ENCODE peak calls at places on chromosomes 13 and 19, in eight cellular contexts. X, T, I, E, C, N, G and O are unnamed samples. For H3K4me1, the result is how much of the 10 kb centered on the place peaks cover.

GRCh38 chr19:29596885-29597525 is 9.1 kb upstream of the POP4 start:
- DNase-seq in T (no peak), N (no peak), C (no peak), E (no peak), X (peak), G (no peak), I (no peak), O (peak)

GRCh38 chr13:86870388-86870966 is 800.7 kb upstream of the SLITRK5 start:
- DNase-seq in G (peak), I (no peak), C (no peak), N (no peak), T (no peak), E (no peak), X (peak), O (peak)

GRCh38 chr19:41937525-41937924 is 9.3 kb upstream of the ERFL start:
- DNase-seq in X (no peak), G (no peak), I (no peak), E (no peak), N (no peak), T (no peak), C (no peak), O (no peak)

GRCh38 chr19:14080887-14081796 is 4.4 kb downstream of the C19orf67 start:
- DNase-seq in I (peak), T (peak), C (peak), X (peak), N (peak), E (peak), G (peak), O (peak)

GRCh38 chr13:75326173-75327131 is 155.5 kb downstream of the TBC1D4 start:
- DNase-seq in E (no peak), T (no peak), X (no peak), G (peak), I (no peak), N (no peak), C (no peak), O (peak)

GRCh38 chr13:81929988-81930387 is 1589.1 kb upstream of the SPRY2 start:
- DNase-seq in C (no peak), T (no peak), E (no peak), I (no peak), N (no peak), G (peak), X (peak), O (peak)

GRCh38 chr19:49136771-49137171 is 17.4 kb downstream of the PPFIA3 start:
- DNase-seq in N (no peak), C (no peak), T (no peak), G (no peak), I (peak), E (no peak), X (no peak), O (no peak)

GRCh38 chr13:48448963-48449614 is 36.2 kb upstream of the LPAR6 start:
- DNase-seq in C (no peak), T (no peak), X (no peak), G (no peak), N (no peak), I (no peak), E (no peak), O (peak)

GRCh38 chr19:3771906-3772450 is at the start of gene RAX2:
- DNase-seq in T (no peak), I (no peak), E (no peak), G (no peak), X (no peak), C (no peak), N (peak), O (no peak)

GRCh38 chr19:10416380-10417257 is 3.7 kb upstream of the PDE4A start:
- DNase-seq in C (peak), X (peak), T (peak), E (peak), I (peak), N (no peak), G (peak), O (peak)

GRCh38 chr13:84870190-84870589 is 929.0 kb downstream of the SLITRK6 start:
- DNase-seq in X (no peak), E (no peak), N (no peak), I (no peak), G (no peak), T (no peak), C (no peak), O (peak)

GRCh38 chr19:38417544-38418506 is 8.2 kb downstream of the RASGRP4 start:
- DNase-seq in C (peak), X (peak), T (peak), G (no peak), E (no peak), I (peak), N (peak), O (peak)

GRCh38 chr19:13073263-13073662 is 29.4 kb downstream of the LYL1 start:
- DNase-seq in N (no peak), E (no peak), I (no peak), X (no peak), G (no peak), C (no peak), T (no peak), O (no peak)

GRCh38 chr13:39107484-39108040 is 69.3 kb downstream of the NHLRC3 start:
- DNase-seq in N (no peak), G (no peak), X (no peak), C (no peak), T (no peak), I (no peak), E (no peak), O (no peak)

GRCh38 chr13:109626386-109627171 is 159.8 kb downstream of the IRS2 start:
- DNase-seq in T (no peak), X (no peak), G (no peak), E (no peak), C (no peak), N (no peak), I (no peak), O (no peak)

GRCh38 chr19:54021932-54022331 is 30.5 kb downstream of the CACNG6 start:
- DNase-seq in T (no peak), G (no peak), X (no peak), E (no peak), N (no peak), I (no peak), C (no peak), O (no peak)

GRCh38 chr13:101053694-101054093 is 362.6 kb downstream of the NALCN start:
- DNase-seq in X (no peak), N (no peak), G (no peak), C (no peak), I (no peak), T (no peak), E (no peak), O (no peak)

GRCh38 chr13:46469064-46469463 is 82.0 kb upstream of the RUBCNL start:
- DNase-seq in T (no peak), E (no peak), N (no peak), I (no peak), X (no peak), C (no peak), G (no peak), O (peak)

GRCh38 chr19:3760871-3761361 is 576 bp downstream of the APBA3 start:
- DNase-seq in I (no peak), E (peak), C (peak), T (no peak), G (no peak), X (no peak), N (no peak), O (no peak)

GRCh38 chr13:79679334-79679733 is 198.4 kb downstream of the NDFIP2 start:
- DNase-seq in N (peak), E (peak), X (peak), I (peak), T (peak), G (peak), C (peak), O (peak)

GRCh38 chr19:12092065-12092867 is 27.7 kb downstream of the ZNF844 start:
- DNase-seq in X (peak), T (peak), E (peak), C (peak), N (peak), G (peak), I (peak), O (peak)

GRCh38 chr19:8334458-8335342 is 8.4 kb downstream of the KANK3 start:
- DNase-seq in T (no peak), G (peak), E (no peak), X (peak), C (peak), N (no peak), I (peak), O (peak)

GRCh38 chr13:103812966-103813365 is 746.7 kb upstream of the SLC10A2 start:
- DNase-seq in E (no peak), X (no peak), I (no peak), C (no peak), N (no peak), G (peak), T (no peak), O (no peak)

GRCh38 chr13:103757361-103757760 is 691.1 kb upstream of the SLC10A2 start:
- DNase-seq in C (no peak), I (no peak), T (no peak), X (no peak), N (no peak), G (no peak), E (no peak), O (no peak)

GRCh38 chr19:57171551-57172081 is 4.3 kb upstream of the DUXA start:
- DNase-seq in N (peak), T (peak), I (peak), G (no peak), X (peak), E (no peak), C (no peak), O (peak)

GRCh38 chr13:42484396-42484795 is 89.6 kb upstream of the TNFSF11 start:
- DNase-seq in C (no peak), N (no peak), T (no peak), I (no peak), X (no peak), G (no peak), E (no peak), O (no peak)

GRCh38 chr13:90107658-90108057 is 1239.8 kb upstream of the MIR17HG start:
- DNase-seq in N (no peak), E (no peak), G (no peak), X (no peak), T (no peak), C (no peak), I (no peak), O (no peak)

GRCh38 chr19:56314018-56314583 is 538 bp downstream of the ZSCAN5A start:
- DNase-seq in E (no peak), X (no peak), C (no peak), I (no peak), G (no peak), N (no peak), T (peak), O (peak)

GRCh38 chr13:97018029-97018819 is 23.9 kb upstream of the OXGR1 start:
- DNase-seq in C (no peak), T (peak), X (peak), G (peak), I (no peak), E (peak), N (peak), O (peak)

GRCh38 chr19:47778954-47779351 is 450 bp downstream of the SELENOW start:
- DNase-seq in X (peak), I (no peak), G (peak), T (peak), N (peak), E (no peak), C (peak), O (no peak)

GRCh38 chr13:113123226-113124150 is 889 bp downstream of the F10 start:
- DNase-seq in I (no peak), C (no peak), X (no peak), N (no peak), E (no peak), T (no peak), G (no peak), O (no peak)

GRCh38 chr19:33329727-33330126 is 27.4 kb upstream of the CEBPA start:
- DNase-seq in E (no peak), T (no peak), G (no peak), C (no peak), I (no peak), N (no peak), X (no peak), O (no peak)

GRCh38 chr19:41695745-41696144 is 7.7 kb upstream of the CEACAM7 start:
- DNase-seq in G (no peak), T (no peak), E (no peak), N (no peak), C (no peak), X (no peak), I (no peak), O (no peak)

GRCh38 chr13:105276571-105276970 is 1258.9 kb downstream of the EFNB2 start:
- DNase-seq in I (no peak), C (no peak), T (no peak), X (peak), N (no peak), E (no peak), G (no peak), O (no peak)

GRCh38 chr13:62320129-62320724 is 904.6 kb upstream of the PCDH20 start:
- DNase-seq in G (peak), N (no peak), E (no peak), I (no peak), X (peak), T (no peak), C (no peak), O (peak)

GRCh38 chr13:51000058-51000457 is 90.5 kb downstream of the RNASEH2B start:
- DNase-seq in X (peak), N (no peak), C (no peak), G (no peak), E (no peak), T (no peak), I (no peak), O (no peak)

DNA sequence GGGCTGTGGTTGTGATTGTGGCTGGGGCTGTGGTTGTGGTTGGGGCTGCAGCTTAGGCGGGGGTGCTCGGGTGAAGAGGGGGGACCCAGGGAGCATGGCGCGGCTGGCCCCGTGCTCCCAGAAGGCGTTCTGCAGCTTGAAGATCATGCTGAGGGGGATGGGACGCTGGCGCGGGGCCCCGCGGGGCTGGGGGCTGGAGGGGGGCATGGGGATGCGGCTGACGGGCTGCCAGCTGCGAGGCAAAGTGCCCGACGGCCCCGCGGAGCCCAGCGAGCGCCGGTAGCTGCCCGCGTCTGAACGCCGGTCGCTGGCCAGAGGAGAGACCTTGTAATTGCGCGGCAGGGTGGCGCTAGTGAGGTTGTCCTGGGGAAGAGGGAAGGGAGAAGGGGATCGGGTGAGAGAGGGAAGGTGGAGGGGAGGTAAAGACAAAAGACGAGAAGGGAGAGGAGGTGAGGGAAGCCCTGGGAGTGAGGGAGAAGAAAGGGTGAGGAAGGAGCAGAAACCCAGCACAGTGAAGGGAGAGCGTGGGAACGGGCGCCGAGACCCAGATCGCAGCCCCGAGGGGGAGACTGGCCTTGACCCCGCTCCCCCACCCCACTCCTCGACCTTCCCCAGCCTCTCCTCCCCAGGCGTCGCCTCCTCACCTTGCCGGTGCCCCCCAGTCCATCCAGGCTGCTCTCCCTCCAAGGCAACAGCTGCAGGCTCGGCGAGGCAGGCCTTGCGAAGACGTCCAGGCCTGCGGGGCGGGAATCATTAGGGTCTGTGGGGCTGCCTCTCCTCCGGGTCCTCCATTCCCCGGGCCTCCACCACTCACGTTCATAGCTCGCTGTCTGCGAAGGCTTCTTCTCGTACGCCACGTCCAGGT is 9.1 kb downstream of the PPP1R13L start:
- DNase-seq in N (no peak), E (peak), I (no peak), G (no peak), T (no peak), X (no peak), C (no peak), O (no peak)
- TF ChIP-seq CTCF in N (no peak), E (no peak), I (no peak), G (no peak), T (no peak), X (no peak), C (no peak), O (no peak)

GRCh38 chr13:95874286-95874685 is 178.9 kb downstream of the UGGT2 start:
- DNase-seq in T (no peak), G (no peak), E (no peak), N (no peak), C (no peak), X (no peak), I (no peak), O (no peak)
- H3K4me1 ChIP-seq in T (under half), G (under half), E (under half), N (under half), C (under half), X (under half), I (under half), O (under half)

GRCh38 chr13:44305845-44306244 is 67.8 kb upstream of the SERP2 start:
- DNase-seq in C (no peak), E (peak), X (no peak), T (no peak), G (peak), N (no peak), I (no peak), O (no peak)
- H3K27ac ChIP-seq in C (peak), E (peak), X (no peak), T (peak), G (peak), N (peak), I (peak), O (no peak)

DNA sequence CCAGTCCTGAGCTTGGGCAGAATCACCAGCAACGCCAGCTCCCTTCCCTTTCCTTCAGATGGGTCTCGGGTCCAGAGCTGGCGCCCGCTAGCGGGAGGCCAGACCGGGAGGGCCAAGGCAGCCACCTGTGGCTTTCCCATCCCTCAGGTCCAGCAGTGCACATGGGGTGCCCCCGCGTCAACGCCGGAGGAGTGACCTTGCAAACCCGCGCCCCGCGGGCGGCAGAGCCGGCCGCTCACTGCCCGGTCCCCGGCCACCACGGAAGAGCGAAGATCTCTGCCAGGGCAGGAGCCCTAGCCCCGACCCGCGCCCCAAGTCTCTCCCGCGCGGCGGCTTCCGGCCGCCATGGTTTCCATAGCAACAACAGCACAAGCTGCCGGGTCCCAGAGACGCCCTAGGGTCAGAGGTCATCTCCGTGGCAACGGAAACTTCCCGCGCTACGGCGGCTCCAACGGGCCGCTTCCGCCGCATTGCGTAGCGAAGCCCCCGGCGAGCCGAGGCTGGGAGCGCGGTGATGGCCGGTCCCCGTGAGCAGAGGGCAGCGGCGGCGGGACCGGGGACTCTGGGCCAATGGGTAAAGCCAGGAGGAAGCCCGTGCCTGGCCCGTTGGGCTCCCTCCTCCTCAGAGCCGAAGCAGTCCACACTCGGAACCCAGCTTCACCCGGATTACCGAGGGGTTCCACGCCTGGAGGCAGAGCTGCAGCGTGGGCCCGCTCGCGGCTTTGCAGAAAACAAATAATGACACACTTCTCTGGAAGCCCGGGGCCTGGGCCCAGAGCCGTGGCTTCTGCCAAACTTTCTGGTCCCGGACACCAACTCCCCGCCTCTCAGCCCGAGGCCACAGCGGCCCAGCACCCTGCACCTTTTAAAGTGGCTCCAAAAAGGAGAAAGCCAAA is 7.4 kb downstream of the FGF14 start:
- DNase-seq in I (peak), T (peak), E (no peak), G (peak), X (peak), N (peak), C (peak), O (peak)
- TF ChIP-seq CTCF in I (peak), T (peak), E (no peak), G (peak), X (peak), N (peak), C (no peak), O (peak)

GRCh38 chr19:5976768-5977167 is 1.2 kb downstream of the RANBP3 start:
- DNase-seq in C (no peak), E (no peak), X (no peak), T (no peak), G (no peak), I (no peak), N (no peak), O (no peak)
- H3K4me1 ChIP-seq in C (under half), E (half or more), X (under half), T (under half), G (under half), I (half or more), N (under half), O (under half)

GRCh38 chr19:16347706-16348105 is 23.1 kb downstream of the KLF2 start:
- DNase-seq in X (no peak), C (no peak), I (no peak), T (no peak), E (no peak), G (peak), N (no peak), O (no peak)
- H3K27ac ChIP-seq in X (no peak), C (peak), I (peak), T (no peak), E (no peak), G (peak), N (peak), O (no peak)

DNA sequence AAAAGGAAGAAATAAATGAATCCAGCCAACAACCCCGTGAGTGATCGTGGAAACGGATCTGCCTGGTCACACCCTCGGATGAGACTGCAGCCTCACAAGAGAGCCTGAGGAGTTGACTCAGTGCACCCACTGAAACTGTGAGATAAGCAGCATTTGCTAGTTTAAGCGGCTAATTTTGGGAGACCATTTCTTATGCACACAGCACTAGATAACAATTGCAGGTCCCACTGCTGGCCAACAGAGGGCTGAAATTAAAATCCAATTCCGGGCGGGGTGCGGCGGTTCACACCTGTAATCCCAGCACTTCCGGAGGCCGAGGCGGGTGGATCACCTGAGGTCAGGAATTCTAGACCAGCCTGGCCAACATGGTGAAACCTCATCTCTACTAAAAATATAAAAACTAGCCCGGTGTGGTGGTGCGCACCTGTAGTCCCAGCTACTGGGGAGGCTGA is 3.6 kb downstream of the UQCR11 start:
- DNase-seq in N (no peak), X (no peak), T (no peak), G (no peak), C (no peak), I (no peak), E (no peak), O (no peak)
- TF ChIP-seq CTCF in N (no peak), X (peak), T (no peak), G (no peak), C (no peak), I (no peak), E (peak), O (no peak)

GRCh38 chr19:16374436-16374835 is 49.8 kb downstream of the KLF2 start:
- DNase-seq in C (peak), T (no peak), I (peak), X (no peak), N (no peak), E (peak), G (no peak), O (no peak)
- H3K4me1 ChIP-seq in C (under half), T (under half), I (under half), X (under half), N (under half), E (half or more), G (under half), O (under half)